ENCODE peak calls at places on chromosomes 3 and 15, in four cellular contexts. One of them, this sample, is unnamed.

GRCh38 chr3:149018247-149018646 is 26.9 kb downstream of the GYG1 start:
- DNase-seq in H1: no peak
- DNase-seq in mesendoderm: no peak
- DNase-seq in IMR-90: peak; percentile 68
- DNase-seq in this sample: no peak

GRCh38 chr3:127389913-127390312 is 102.1 kb upstream of the PRR20G start:
- DNase-seq in IMR-90: no peak
- DNase-seq in H1: no peak
- DNase-seq in mesendoderm: no peak
- DNase-seq in this sample: no peak

GRCh38 chr3:147383617-147384016 is 22.7 kb downstream of the ZIC4 start:
- DNase-seq in IMR-90: no peak
- DNase-seq in H1: peak; percentile 48
- DNase-seq in mesendoderm: no peak
- DNase-seq in this sample: peak; percentile 53

GRCh38 chr3:10738688-10739372 is 77.2 kb upstream of the SLC6A11 start:
- DNase-seq in IMR-90: peak; percentile 58
- DNase-seq in H1: peak; percentile 91
- DNase-seq in mesendoderm: peak; percentile 91
- DNase-seq in this sample: peak; percentile 89

GRCh38 chr3:37540786-37541185 is 320.9 kb upstream of the CTDSPL start:
- DNase-seq in H1: no peak
- DNase-seq in IMR-90: no peak
- DNase-seq in mesendoderm: no peak
- DNase-seq in this sample: no peak

GRCh38 chr3:120143676-120144075 is 49.4 kb upstream of the GSK3B start:
- DNase-seq in H1: no peak
- DNase-seq in IMR-90: no peak
- DNase-seq in mesendoderm: no peak
- DNase-seq in this sample: no peak

GRCh38 chr3:160225181-160226025 is at the start of gene C3orf80:
- DNase-seq in IMR-90: peak; percentile 26
- DNase-seq in H1: peak; percentile 85
- DNase-seq in mesendoderm: peak; percentile 85
- DNase-seq in this sample: peak; percentile 78

GRCh38 chr3:9250236-9250635 is 790 bp upstream of the SRGAP3 start:
- DNase-seq in H1: no peak
- DNase-seq in IMR-90: no peak
- DNase-seq in mesendoderm: no peak
- DNase-seq in this sample: peak; percentile 25

GRCh38 chr3:129230311-129231019 is 18.9 kb upstream of the COPG1 start:
- DNase-seq in H1: no peak
- DNase-seq in IMR-90: peak; percentile 90
- DNase-seq in mesendoderm: no peak
- DNase-seq in this sample: no peak

GRCh38 chr3:125039897-125040175 is 16.0 kb downstream of the HEG1 start:
- DNase-seq in mesendoderm: no peak
- DNase-seq in IMR-90: no peak
- DNase-seq in H1: no peak
- DNase-seq in this sample: no peak

GRCh38 chr15:98599911-98600685 is 48.2 kb upstream of the IGF1R start:
- DNase-seq in H1: peak; percentile 52
- DNase-seq in mesendoderm: peak; percentile 47
- DNase-seq in IMR-90: peak; percentile 71
- DNase-seq in this sample: no peak

GRCh38 chr15:62769604-62770003 is 272.9 kb upstream of the TPM1 start:
- DNase-seq in mesendoderm: no peak
- DNase-seq in H1: no peak
- DNase-seq in IMR-90: peak; percentile 84
- DNase-seq in this sample: no peak

GRCh38 chr15:38685686-38686339 is 121.2 kb upstream of the RASGRP1 start:
- DNase-seq in mesendoderm: no peak
- DNase-seq in IMR-90: no peak
- DNase-seq in H1: no peak
- DNase-seq in this sample: no peak

GRCh38 chr15:74906450-74907276 is at the start of gene FAM219B:
- DNase-seq in mesendoderm: peak; percentile 91
- DNase-seq in H1: peak; percentile 90
- DNase-seq in IMR-90: peak; percentile 83
- DNase-seq in this sample: peak; percentile 88

GRCh38 chr3:148997623-148998022 is 6.3 kb downstream of the GYG1 start:
- DNase-seq in H1: no peak
- DNase-seq in mesendoderm: no peak
- DNase-seq in IMR-90: no peak
- DNase-seq in this sample: no peak

GRCh38 chr3:67624687-67625086 is 29.7 kb downstream of the SUCLG2 start:
- DNase-seq in mesendoderm: no peak
- DNase-seq in IMR-90: no peak
- DNase-seq in H1: no peak
- DNase-seq in this sample: no peak

GRCh38 chr3:151209652-151210051 is 6.6 kb upstream of the GPR171 start:
- DNase-seq in H1: no peak
- DNase-seq in mesendoderm: no peak
- DNase-seq in IMR-90: no peak
- DNase-seq in this sample: no peak

GRCh38 chr3:63864008-63864871 is 573 bp downstream of the ATXN7 start:
- DNase-seq in H1: no peak
- DNase-seq in mesendoderm: no peak
- DNase-seq in IMR-90: no peak
- DNase-seq in this sample: no peak

GRCh38 chr3:19901337-19901736 is 32.7 kb downstream of the EFHB start:
- DNase-seq in mesendoderm: no peak
- DNase-seq in IMR-90: no peak
- DNase-seq in H1: no peak
- DNase-seq in this sample: no peak

GRCh38 chr3:29456901-29457300 is 176.0 kb downstream of the RBMS3 start:
- DNase-seq in IMR-90: no peak
- DNase-seq in mesendoderm: no peak
- DNase-seq in H1: no peak
- DNase-seq in this sample: no peak

GRCh38 chr15:70436428-70436827 is 326.9 kb downstream of the UACA start:
- DNase-seq in IMR-90: no peak
- DNase-seq in mesendoderm: no peak
- DNase-seq in H1: no peak
- DNase-seq in this sample: no peak

GRCh38 chr15:65211157-65211982 is at the start of gene CILP:
- DNase-seq in IMR-90: peak; percentile 59
- DNase-seq in H1: no peak
- DNase-seq in mesendoderm: no peak
- DNase-seq in this sample: no peak

GRCh38 chr3:161233557-161233956 is 12.4 kb downstream of the NMD3 start:
- DNase-seq in H1: no peak
- DNase-seq in IMR-90: peak; percentile 63
- DNase-seq in mesendoderm: no peak
- DNase-seq in this sample: no peak

GRCh38 chr3:16363636-16364035 is 98.6 kb downstream of the OXNAD1 start:
- DNase-seq in H1: no peak
- DNase-seq in IMR-90: no peak
- DNase-seq in mesendoderm: no peak
- DNase-seq in this sample: no peak

GRCh38 chr15:84987949-84988624 is 6.4 kb downstream of the PDE8A start:
- DNase-seq in IMR-90: no peak
- DNase-seq in mesendoderm: peak; percentile 66
- DNase-seq in H1: peak; percentile 38
- DNase-seq in this sample: no peak

GRCh38 chr15:100885116-100885515 is 5.5 kb downstream of the ALDH1A3 start:
- DNase-seq in H1: no peak
- DNase-seq in IMR-90: no peak
- DNase-seq in mesendoderm: no peak
- DNase-seq in this sample: no peak

GRCh38 chr3:186849392-186849975 is 7.0 kb downstream of the ADIPOQ start:
- DNase-seq in mesendoderm: peak; percentile 76
- DNase-seq in IMR-90: peak; percentile 38
- DNase-seq in H1: no peak
- DNase-seq in this sample: no peak

GRCh38 chr15:51503003-51503402 is 119.6 kb downstream of the DMXL2 start:
- DNase-seq in H1: no peak
- DNase-seq in mesendoderm: no peak
- DNase-seq in IMR-90: no peak
- DNase-seq in this sample: no peak

GRCh38 chr3:127052121-127052561 is 69.2 kb downstream of the PLXNA1 start:
- DNase-seq in IMR-90: no peak
- DNase-seq in mesendoderm: no peak
- DNase-seq in H1: no peak
- DNase-seq in this sample: no peak

GRCh38 chr15:36860792-36861191 is 239.6 kb downstream of the MEIS2 start:
- DNase-seq in IMR-90: no peak
- DNase-seq in H1: no peak
- DNase-seq in mesendoderm: no peak
- DNase-seq in this sample: no peak

GRCh38 chr3:5299146-5299545 is 111.6 kb downstream of the EDEM1 start:
- DNase-seq in IMR-90: no peak
- DNase-seq in H1: no peak
- DNase-seq in mesendoderm: peak; percentile 24
- DNase-seq in this sample: no peak

GRCh38 chr3:28348286-28348636 is 260 bp upstream of the ZCWPW2 start:
- DNase-seq in IMR-90: peak; percentile 89
- DNase-seq in mesendoderm: no peak
- DNase-seq in H1: no peak
- DNase-seq in this sample: no peak

GRCh38 chr3:191345334-191345733 is 15.0 kb upstream of the UTS2B start:
- DNase-seq in IMR-90: no peak
- DNase-seq in mesendoderm: no peak
- DNase-seq in H1: no peak
- DNase-seq in this sample: no peak
- H4K5ac ChIP-seq in IMR-90: no peak overlapping the region
- H4K5ac ChIP-seq in mesendoderm: no peak overlapping the region
- H4K5ac ChIP-seq in H1: no peak overlapping the region
- H4K5ac ChIP-seq in this sample: no peak overlapping the region

DNA sequence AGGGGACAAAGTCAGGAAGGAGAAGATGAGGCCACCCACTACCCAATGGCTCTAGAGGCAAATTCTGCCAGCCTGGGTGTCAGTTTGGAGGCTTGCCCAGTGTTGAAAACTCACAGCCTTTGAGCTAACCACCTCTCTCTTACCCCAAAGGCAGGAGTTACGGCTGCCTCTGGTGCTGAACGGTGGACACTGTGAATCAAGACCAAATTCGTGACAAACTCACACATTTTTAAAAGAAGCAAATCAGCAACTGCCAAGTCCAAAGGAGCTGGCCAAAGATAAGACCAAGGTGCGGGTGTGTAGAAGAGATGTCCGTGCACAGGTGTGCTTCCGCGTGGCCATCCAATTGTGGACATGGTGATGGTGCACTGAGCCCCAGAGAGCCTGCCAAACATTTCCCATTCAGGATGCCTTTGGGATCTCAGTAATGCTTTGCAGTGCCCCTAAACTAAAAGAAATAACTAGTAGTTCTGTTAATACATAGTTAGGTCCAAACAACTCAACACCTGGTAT is 74.6 kb downstream of the FAM174B start:
- DNase-seq in IMR-90: no peak
- DNase-seq in H1: no peak
- DNase-seq in mesendoderm: no peak
- DNase-seq in this sample: no peak
- H4K5ac ChIP-seq in IMR-90: no peak overlapping the region
- H4K5ac ChIP-seq in H1: no peak overlapping the region
- H4K5ac ChIP-seq in mesendoderm: no peak overlapping the region
- H4K5ac ChIP-seq in this sample: no peak overlapping the region

GRCh38 chr3:65411367-65411766 is 627.4 kb downstream of the MAGI1 start:
- DNase-seq in H1: no peak
- DNase-seq in IMR-90: no peak
- DNase-seq in mesendoderm: peak; percentile 67
- DNase-seq in this sample: no peak
- H4K5ac ChIP-seq in H1: no peak overlapping the region
- H4K5ac ChIP-seq in IMR-90: no peak overlapping the region
- H4K5ac ChIP-seq in mesendoderm: no peak overlapping the region
- H4K5ac ChIP-seq in this sample: no peak overlapping the region

GRCh38 chr3:102674284-102674683 is 239.5 kb downstream of the ZPLD1 start:
- DNase-seq in IMR-90: no peak
- DNase-seq in mesendoderm: no peak
- DNase-seq in H1: no peak
- DNase-seq in this sample: no peak
- H4K5ac ChIP-seq in IMR-90: no peak overlapping the region
- H4K5ac ChIP-seq in mesendoderm: no peak overlapping the region
- H4K5ac ChIP-seq in H1: no peak overlapping the region
- H4K5ac ChIP-seq in this sample: no peak overlapping the region

DNA sequence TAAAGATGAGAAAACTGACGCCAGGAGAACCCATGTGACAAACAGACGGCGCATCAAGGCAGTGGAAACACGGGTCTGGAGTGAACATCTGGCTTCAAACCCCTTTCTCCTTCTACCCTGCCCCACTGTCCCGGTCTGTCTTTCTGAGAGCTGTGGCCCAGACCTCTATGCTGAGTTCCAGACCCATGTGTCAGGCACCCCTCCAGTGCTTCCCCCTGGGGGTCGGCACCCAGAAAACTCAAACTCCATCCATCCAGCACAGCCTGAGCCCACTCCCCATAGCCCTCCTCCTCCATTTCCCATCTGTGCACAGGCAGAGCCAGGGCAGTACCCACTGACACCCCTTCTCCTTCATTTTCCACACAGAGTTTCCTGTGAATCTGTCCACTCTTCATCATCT is 2.7 kb downstream of the FAM240A start:
- DNase-seq in H1: peak; percentile 35
- DNase-seq in IMR-90: no peak
- DNase-seq in mesendoderm: no peak
- DNase-seq in this sample: no peak
- H4K5ac ChIP-seq in H1: no peak overlapping the region
- H4K5ac ChIP-seq in IMR-90: no peak overlapping the region
- H4K5ac ChIP-seq in mesendoderm: no peak overlapping the region
- H4K5ac ChIP-seq in this sample: no peak overlapping the region

GRCh38 chr3:58323795-58324674 is 8.7 kb upstream of the PXK start:
- DNase-seq in IMR-90: peak; percentile 10
- DNase-seq in H1: no peak
- DNase-seq in mesendoderm: no peak
- DNase-seq in this sample: no peak

GRCh38 chr3:58322793-58323192 is 9.9 kb upstream of the PXK start:
- DNase-seq in mesendoderm: no peak
- DNase-seq in H1: no peak
- DNase-seq in IMR-90: no peak
- DNase-seq in this sample: no peak

GRCh38 chr3:58325525-58325992 is 7.1 kb upstream of the PXK start:
- DNase-seq in IMR-90: peak; percentile 50
- DNase-seq in mesendoderm: no peak
- DNase-seq in H1: no peak
- DNase-seq in this sample: no peak

GRCh38 chr3:58324675-58325390 is 7.9 kb upstream of the PXK start:
- DNase-seq in mesendoderm: no peak
- DNase-seq in IMR-90: no peak
- DNase-seq in H1: no peak
- DNase-seq in this sample: no peak

DNA sequence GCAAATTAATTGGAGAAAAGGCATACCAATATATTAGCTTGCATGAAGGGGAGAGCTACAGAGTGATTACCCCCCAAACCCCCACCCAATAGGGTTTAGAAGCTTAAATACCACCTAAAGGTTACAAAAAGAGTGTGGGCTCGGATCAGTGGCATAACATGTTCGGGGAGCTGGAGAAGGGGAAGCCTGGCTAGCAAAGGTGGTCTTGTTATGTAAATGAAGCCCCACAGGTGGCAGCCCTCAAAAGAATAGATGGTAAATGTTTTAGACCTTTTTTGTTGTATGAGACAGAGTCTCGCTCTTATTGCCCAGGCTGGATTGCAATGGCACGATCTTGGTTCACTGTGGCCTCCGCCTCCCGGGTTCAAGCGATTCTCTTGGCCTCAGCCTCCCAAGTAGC is 10.9 kb upstream of the PXK start:
- DNase-seq in H1: peak; percentile 65
- DNase-seq in mesendoderm: no peak
- DNase-seq in IMR-90: no peak
- DNase-seq in this sample: peak; percentile 74
- H4K5ac ChIP-seq in H1: no peak overlapping the region
- H4K5ac ChIP-seq in mesendoderm: no peak overlapping the region
- H4K5ac ChIP-seq in IMR-90: no peak overlapping the region
- H4K5ac ChIP-seq in this sample: no peak overlapping the region

GRCh38 chr3:171380711-171381435 is 79.3 kb downstream of the TNIK start:
- DNase-seq in IMR-90: no peak
- DNase-seq in H1: no peak
- DNase-seq in mesendoderm: no peak
- DNase-seq in this sample: no peak
- H4K5ac ChIP-seq in IMR-90: peak overlapping the region; percentile 33
- H4K5ac ChIP-seq in H1: no peak overlapping the region
- H4K5ac ChIP-seq in mesendoderm: no peak overlapping the region
- H4K5ac ChIP-seq in this sample: no peak overlapping the region

This sample was measured in H9.